ENCODE peak calls at places on chromosomes 13 and 19, in four cellular contexts. B is esophagus muscularis mucosa, N is prostate gland, L is upper lobe of left lung. J is an unnamed sample.

GRCh38 chr13:75607447-75607846 is 28.7 kb upstream of the LMO7 start:
- DNase-seq in B (no peak), N (no peak), L (no peak), J (no peak)

GRCh38 chr19:27734496-27735220 is 1478.3 kb downstream of the UQCRFS1 start:
- DNase-seq in B (no peak), N (no peak), L (no peak), J (no peak)

GRCh38 chr13:77980592-77980991 is 62.0 kb upstream of the EDNRB start:
- DNase-seq in B (no peak), N (no peak), L (no peak), J (no peak)

GRCh38 chr13:66492479-66492878 is 737.7 kb downstream of the PCDH9 start:
- DNase-seq in B (no peak), N (no peak), L (no peak), J (no peak)

GRCh38 chr19:5826531-5827341 is 12.8 kb downstream of the FUT6 start:
- DNase-seq in B (no peak), N (peak), L (no peak), J (peak)

GRCh38 chr13:76822691-76823267 is 63.4 kb downstream of the KCTD12 start:
- DNase-seq in B (no peak), N (no peak), L (no peak), J (no peak)

GRCh38 chr13:37011788-37012187 is 11.2 kb downstream of the EXOSC8 start:
- DNase-seq in B (no peak), N (no peak), L (no peak), J (no peak)

GRCh38 chr19:6215701-6216235 is 64.0 kb downstream of the MLLT1 start:
- DNase-seq in B (no peak), N (no peak), L (peak), J (peak)

GRCh38 chr19:37989855-37990254 is 82.8 kb downstream of the SIPA1L3 start:
- DNase-seq in B (no peak), N (no peak), L (no peak), J (no peak)

GRCh38 chr13:70938462-70938861 is 830.2 kb upstream of the KLHL1 start:
- DNase-seq in B (no peak), N (no peak), L (no peak), J (no peak)

GRCh38 chr13:61531383-61532065 is 115.9 kb upstream of the PCDH20 start:
- DNase-seq in B (no peak), N (no peak), L (no peak), J (no peak)

GRCh38 chr13:59823495-59823894 is 340.2 kb downstream of the DIAPH3 start:
- DNase-seq in B (no peak), N (no peak), L (no peak), J (no peak)

GRCh38 chr13:75514080-75515040 is 23.3 kb downstream of the COMMD6 start:
- DNase-seq in B (no peak), N (no peak), L (no peak), J (no peak)

GRCh38 chr19:53076984-53077383 is 26.2 kb downstream of the ZNF160 start:
- DNase-seq in B (no peak), N (peak), L (no peak), J (peak)

GRCh38 chr13:30119476-30119875 is 187.9 kb downstream of the KATNAL1 start:
- DNase-seq in B (no peak), N (peak), L (no peak), J (no peak)

GRCh38 chr13:41905600-41906254 is 55.2 kb downstream of the VWA8 start:
- DNase-seq in B (no peak), N (no peak), L (no peak), J (no peak)

GRCh38 chr19:9935409-9936062 is 779 bp downstream of the OLFM2 start:
- DNase-seq in B (no peak), N (no peak), L (peak), J (no peak)

GRCh38 chr19:9932835-9933234 is 3.5 kb downstream of the OLFM2 start:
- DNase-seq in B (no peak), N (no peak), L (no peak), J (no peak)

GRCh38 chr19:9937001-9937411 is 691 bp upstream of the OLFM2 start:
- DNase-seq in B (no peak), N (no peak), L (no peak), J (no peak)

GRCh38 chr19:9936151-9937000 is at the start of gene OLFM2:
- DNase-seq in B (no peak), N (no peak), L (peak), J (no peak)

DNA sequence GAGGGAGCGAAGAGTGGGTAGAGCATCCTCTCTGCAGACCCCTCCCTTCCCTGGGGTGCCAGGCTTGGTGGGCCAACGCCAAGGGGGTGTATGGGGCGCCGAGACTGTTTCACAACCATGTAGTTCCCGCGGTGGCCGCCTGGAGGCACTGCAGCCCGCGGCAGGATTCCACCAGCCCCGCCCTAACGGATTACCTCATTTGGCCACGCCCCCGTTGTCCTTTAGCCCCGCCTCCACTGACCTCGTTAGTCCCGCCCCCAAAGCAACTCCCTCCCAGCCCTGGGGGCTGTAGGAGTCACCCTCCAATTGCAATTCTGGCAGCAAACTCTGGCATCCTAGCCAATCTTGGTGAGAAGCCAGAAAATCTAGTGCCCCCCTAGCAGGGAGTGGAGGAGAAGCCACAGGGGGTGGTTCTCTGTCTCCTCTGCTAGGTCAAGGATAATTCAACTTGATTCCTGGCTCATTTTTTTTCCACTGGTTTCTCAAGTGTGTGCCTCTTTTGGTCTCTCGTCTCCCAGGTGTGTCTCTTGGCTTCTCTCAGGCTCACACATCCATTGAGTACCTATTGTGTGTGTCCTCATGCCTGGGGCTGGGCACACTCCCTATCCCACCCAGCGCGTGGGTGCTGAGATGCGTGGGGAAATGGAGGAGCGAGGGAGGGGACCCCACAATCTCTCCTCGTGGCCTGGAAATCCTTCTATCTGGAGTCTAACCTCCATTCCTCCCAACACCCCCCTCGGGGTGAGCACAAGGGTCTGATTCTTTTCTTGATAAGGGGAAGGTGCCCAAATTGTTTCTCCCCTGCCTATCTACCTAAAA is 2.0 kb downstream of the OLFM2 start:
- DNase-seq in B (no peak), N (peak), L (peak), J (peak)
- TF ChIP-seq POLR2AphosphoS5 in B (no peak), N (peak), L (no peak), J (no peak)

DNA sequence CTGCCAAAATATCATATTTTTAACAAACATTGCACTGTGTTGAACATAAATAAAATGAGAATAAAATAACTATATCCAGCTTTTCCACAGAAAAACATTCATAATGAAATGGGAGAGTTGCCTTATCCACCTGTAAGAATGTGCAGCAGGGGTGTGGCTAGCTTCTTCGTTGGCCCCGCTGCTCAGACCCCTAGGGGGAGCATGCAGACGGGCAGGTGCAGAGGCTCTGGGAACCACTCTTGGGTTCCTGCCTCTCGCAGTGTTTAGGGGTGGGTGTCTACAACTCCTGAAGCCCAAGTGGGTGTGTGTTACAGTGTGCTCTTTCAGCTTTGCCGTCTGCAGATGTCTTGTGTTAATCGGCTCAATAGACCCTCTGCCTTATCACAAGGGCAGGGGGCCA is 121.7 kb downstream of the SLITRK5 start:
- DNase-seq in B (no peak), N (no peak), L (peak), J (no peak)
- H3K27ac ChIP-seq in B (no peak), N (no peak), L (no peak), J (no peak)

DNA sequence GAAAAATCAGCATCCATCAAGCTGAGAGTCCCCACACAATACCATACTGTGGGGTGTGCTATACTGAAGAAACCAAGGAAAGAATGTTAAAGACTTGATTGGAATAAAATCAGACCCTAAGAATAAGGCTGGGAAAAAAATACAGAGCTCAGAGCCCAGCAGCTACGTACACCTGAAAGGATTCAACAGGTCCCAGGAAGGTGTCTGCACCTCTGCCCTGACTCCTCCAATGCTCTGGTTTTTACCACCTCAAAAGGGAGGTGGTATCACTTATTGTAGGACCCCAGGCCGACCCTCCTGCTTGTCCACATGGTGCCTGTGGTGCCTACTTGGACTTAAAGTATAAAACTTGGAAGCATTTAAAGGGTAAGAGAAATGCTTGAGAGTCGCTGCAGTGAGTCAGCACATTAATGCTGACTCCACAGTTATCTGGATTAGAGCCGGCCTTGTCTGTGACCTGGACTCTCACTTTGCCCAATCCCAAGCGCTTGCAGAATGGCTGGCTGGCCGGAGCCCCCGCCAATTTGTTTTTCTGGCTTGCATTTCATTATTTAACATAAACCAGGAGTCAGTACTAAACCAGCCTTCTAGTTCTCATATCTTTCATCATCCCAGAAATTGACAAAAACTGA is 110.1 kb downstream of the FGF14 start:
- DNase-seq in B (no peak), N (no peak), L (no peak), J (no peak)
- TF ChIP-seq POLR2A in B (no peak), N (no peak), L (no peak), J (no peak)

GRCh38 chr19:43814663-43815352 is 12.3 kb upstream of the ZNF283 start:
- DNase-seq in B (no peak), N (no peak), L (no peak), J (no peak)
- TF ChIP-seq POLR2AphosphoS5 in B (no peak), N (no peak), L (no peak), J (no peak)

GRCh38 chr13:20442370-20442769 is 83.3 kb downstream of the CRYL1 start:
- DNase-seq in B (peak), N (no peak), L (no peak), J (no peak)

GRCh38 chr13:20442798-20443381 is 82.8 kb downstream of the CRYL1 start:
- DNase-seq in B (peak), N (no peak), L (no peak), J (no peak)

GRCh38 chr13:20439261-20439660 is 86.4 kb downstream of the CRYL1 start:
- DNase-seq in B (no peak), N (no peak), L (no peak), J (no peak)

GRCh38 chr13:20441066-20441465 is 84.6 kb downstream of the CRYL1 start:
- DNase-seq in B (peak), N (no peak), L (no peak), J (no peak)

DNA sequence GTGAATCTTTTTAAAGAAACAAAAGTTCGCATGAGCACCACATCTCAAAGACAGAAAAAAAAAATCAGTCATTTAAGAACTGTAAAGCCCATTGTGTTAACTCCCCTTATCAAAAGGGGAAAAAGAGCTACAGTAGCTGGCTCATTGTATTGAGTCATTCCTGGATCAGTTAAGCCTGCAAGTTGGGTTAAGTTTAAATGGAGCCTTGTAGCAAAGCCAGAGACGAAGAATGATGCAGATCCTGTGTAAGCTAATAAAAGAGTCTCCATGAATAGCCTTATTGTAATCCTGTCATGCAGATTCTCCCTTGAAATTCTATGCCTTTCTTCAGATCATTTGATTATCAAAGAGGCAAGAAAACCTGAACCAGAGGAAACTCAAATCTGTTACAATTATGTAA is 83.8 kb downstream of the CRYL1 start:
- DNase-seq in B (no peak), N (peak), L (no peak), J (no peak)
- H3K27ac ChIP-seq in B (no peak), N (no peak), L (no peak), J (no peak)

GRCh38 chr19:4102339-4103072 is 21.4 kb downstream of the MAP2K2 start:
- DNase-seq in B (no peak), N (no peak), L (peak), J (no peak)
- TF ChIP-seq POLR2A in B (no peak), N (no peak), L (no peak), J (no peak)

DNA sequence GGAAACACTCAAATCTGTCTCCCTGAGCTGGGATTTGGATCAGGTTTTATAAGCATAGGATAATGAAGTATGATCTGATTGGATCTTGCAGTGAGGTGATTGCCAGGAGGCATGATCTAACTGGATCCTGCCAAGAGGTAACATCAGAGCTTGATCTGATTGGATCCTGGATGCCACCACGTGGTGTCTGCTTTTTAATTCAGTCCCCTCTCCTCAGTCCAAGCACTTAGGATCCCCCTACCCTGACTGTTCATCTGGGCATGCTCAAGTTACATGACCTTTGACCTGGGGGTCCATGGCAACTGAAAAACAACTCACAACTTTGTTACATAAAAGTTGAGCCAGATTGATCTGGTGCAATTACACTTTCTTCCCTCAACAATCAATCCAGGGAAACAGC is 47.5 kb upstream of the LSM14A start:
- DNase-seq in B (no peak), N (no peak), L (no peak), J (no peak)
- TF ChIP-seq POLR2AphosphoS5 in B (no peak), N (no peak), L (no peak), J (no peak)

GRCh38 chr19:56476093-56476492 is 1.1 kb downstream of the ZNF667 start:
- DNase-seq in B (no peak), N (no peak), L (peak), J (no peak)
- H3K27ac ChIP-seq in B (no peak), N (no peak), L (no peak), J (no peak)

GRCh38 chr13:112870737-112871287 is 98.2 kb upstream of the MCF2L start:
- DNase-seq in B (no peak), N (no peak), L (no peak), J (peak)
- TF ChIP-seq POLR2A in B (no peak), N (no peak), L (no peak), J (no peak)

GRCh38 chr13:27605099-27605498 is 15.2 kb downstream of the LNX2 start:
- DNase-seq in B (no peak), N (no peak), L (no peak), J (no peak)

GRCh38 chr13:27601208-27601607 is 19.1 kb downstream of the LNX2 start:
- DNase-seq in B (no peak), N (no peak), L (no peak), J (no peak)

GRCh38 chr13:27605610-27606200 is 14.6 kb downstream of the LNX2 start:
- DNase-seq in B (no peak), N (no peak), L (no peak), J (no peak)

GRCh38 chr13:27601771-27602170 is 18.6 kb downstream of the LNX2 start:
- DNase-seq in B (no peak), N (no peak), L (no peak), J (no peak)

DNA sequence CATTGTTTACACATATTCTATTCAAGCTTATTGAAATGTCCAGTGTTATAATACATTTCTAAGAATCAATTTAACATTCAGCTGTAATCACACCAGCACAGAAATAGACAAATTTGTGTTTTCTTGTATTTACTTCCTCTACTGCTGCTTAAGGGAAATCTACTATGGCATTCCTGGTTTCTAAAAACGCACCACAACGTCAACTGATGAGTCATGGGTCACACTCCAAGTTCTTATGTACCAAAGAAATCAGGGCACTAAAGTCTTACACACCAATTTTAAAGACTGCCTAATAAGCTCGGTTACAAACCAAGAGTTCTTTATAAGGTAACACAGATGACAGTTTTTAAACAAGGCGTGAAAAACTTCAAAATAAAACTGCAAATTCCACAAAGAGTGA is 13.2 kb downstream of the LNX2 start:
- DNase-seq in B (no peak), N (no peak), L (no peak), J (no peak)
- TF ChIP-seq POLR2AphosphoS5 in B (no peak), N (no peak), L (no peak), J (peak)

J was measured in sigmoid colon.